ENCODE peak calls at places on chromosomes 3 and 15, in five cellular contexts. K is thoracic aorta, I is neuronal stem cell, G is tibial artery, A is testis. H is an unnamed sample.

GRCh38 chr3:37726445-37727000 is 135.2 kb upstream of the CTDSPL start:
- DNase-seq in G (peak; percentile 32), K (peak; percentile 28), I (no peak), A (no peak), H (no peak)

GRCh38 chr15:57245130-57245529 is 131.2 kb upstream of the CGNL1 start:
- DNase-seq in G (no peak), A (no peak), K (no peak), I (no peak), H (peak; percentile 43)

GRCh38 chr15:78390823-78391222 is 47.2 kb upstream of the IREB2 start:
- DNase-seq in I (no peak), G (peak; percentile 16), A (no peak), K (no peak), H (no peak)

GRCh38 chr3:194592798-194593752 is 40.1 kb downstream of the TMEM44 start:
- DNase-seq in I (no peak), K (no peak), A (no peak), G (peak; percentile 84), H (peak; percentile 99)

GRCh38 chr3:170228093-170228766 is 6.0 kb downstream of the PRKCI start:
- DNase-seq in A (no peak), I (no peak), K (no peak), G (no peak), H (peak; percentile 37)

GRCh38 chr3:33505027-33505426 is 64.8 kb upstream of the UBP1 start:
- DNase-seq in G (no peak), A (no peak), K (no peak), I (no peak), H (no peak)

GRCh38 chr15:83199288-83199687 is 8.3 kb downstream of the HDGFL3 start:
- DNase-seq in I (no peak), K (no peak), G (no peak), A (no peak), H (no peak)

GRCh38 chr15:89177116-89177515 is 44.3 kb downstream of the RLBP1 start:
- DNase-seq in A (no peak), I (no peak), G (no peak), K (no peak), H (no peak)

GRCh38 chr3:155963557-155963956 is 93.1 kb downstream of the GMPS start:
- DNase-seq in G (no peak), A (no peak), K (no peak), I (no peak), H (peak; percentile 39)

GRCh38 chr3:149239357-149239936 is 17.8 kb upstream of the CP start:
- DNase-seq in I (no peak), K (no peak), A (no peak), G (no peak), H (no peak)

GRCh38 chr3:196611761-196612483 is 27.6 kb upstream of the NRROS start:
- DNase-seq in G (peak; percentile 45), I (no peak), K (no peak), A (no peak), H (peak; percentile 24)

GRCh38 chr3:197339841-197340520 is 41.6 kb upstream of the DLG1 start:
- DNase-seq in I (no peak), A (peak; percentile 19), G (peak; percentile 48), K (no peak), H (peak; percentile 67)

GRCh38 chr3:135038191-135038590 is 243.1 kb downstream of the EPHB1 start:
- DNase-seq in I (no peak), A (no peak), K (no peak), G (no peak), H (no peak)

GRCh38 chr3:170760174-170760526 is 109.8 kb downstream of the RPL22L1 start:
- DNase-seq in G (no peak), I (no peak), A (no peak), K (no peak), H (peak; percentile 66)

GRCh38 chr3:178284180-178284579 is 252.1 kb upstream of the KCNMB2 start:
- DNase-seq in K (no peak), G (no peak), I (no peak), A (no peak), H (no peak)

GRCh38 chr3:137763594-137763938 is 549 bp upstream of the SOX14 start:
- DNase-seq in K (no peak), A (no peak), G (no peak), I (no peak), H (no peak)

GRCh38 chr3:137765310-137766033 is 1.4 kb downstream of the SOX14 start:
- DNase-seq in A (no peak), G (no peak), K (no peak), I (no peak), H (no peak)

GRCh38 chr3:137764001-137764433 is at the start of gene SOX14:
- DNase-seq in I (no peak), A (no peak), G (no peak), K (no peak), H (no peak)

GRCh38 chr3:137766069-137766960 is 2.2 kb downstream of the SOX14 start:
- DNase-seq in G (no peak), K (no peak), A (no peak), I (no peak), H (no peak)

DNA sequence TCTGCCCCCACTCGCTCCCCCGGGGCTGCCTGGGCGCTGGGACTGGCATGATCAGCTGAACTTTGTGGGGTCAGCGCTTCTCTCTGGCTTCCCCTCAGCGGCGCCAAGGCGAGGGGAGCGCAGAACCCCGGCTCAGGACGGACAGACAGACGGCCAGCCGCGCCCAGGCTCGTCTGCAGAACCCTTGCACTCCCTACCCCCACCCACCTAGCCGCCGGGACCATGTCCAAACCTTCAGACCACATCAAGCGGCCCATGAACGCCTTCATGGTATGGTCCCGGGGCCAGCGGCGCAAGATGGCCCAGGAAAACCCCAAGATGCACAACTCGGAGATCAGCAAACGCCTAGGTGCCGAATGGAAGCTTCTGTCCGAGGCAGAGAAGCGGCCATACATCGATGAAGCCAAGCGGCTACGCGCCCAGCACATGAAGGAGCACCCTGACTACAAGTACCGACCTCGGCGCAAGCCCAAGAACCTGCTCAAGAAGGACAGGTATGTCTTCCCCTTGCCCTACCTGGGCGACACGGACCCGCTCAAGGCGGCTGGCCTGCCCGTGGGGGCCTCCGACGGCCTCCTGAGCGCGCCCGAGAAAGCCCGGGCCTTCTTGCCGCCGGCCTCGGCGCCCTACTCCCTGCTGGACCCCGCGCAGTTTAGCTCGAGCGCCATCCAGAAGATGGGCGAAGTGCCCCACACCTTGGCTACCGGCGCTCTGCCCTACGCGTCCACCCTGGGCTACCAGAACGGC is 621 bp downstream of the SOX14 start:
- DNase-seq in A (no peak), G (no peak), K (no peak), I (no peak), H (no peak)
- H3K27me3 ChIP-seq in A (no peaks in the 10 kb centered on the region), G (peaks cover 98% of the 10 kb centered on the region), K (no peaks in the 10 kb centered on the region), I (peaks cover 92% of the 10 kb centered on the region), H (peaks cover 100% of the 10 kb centered on the region)

DNA sequence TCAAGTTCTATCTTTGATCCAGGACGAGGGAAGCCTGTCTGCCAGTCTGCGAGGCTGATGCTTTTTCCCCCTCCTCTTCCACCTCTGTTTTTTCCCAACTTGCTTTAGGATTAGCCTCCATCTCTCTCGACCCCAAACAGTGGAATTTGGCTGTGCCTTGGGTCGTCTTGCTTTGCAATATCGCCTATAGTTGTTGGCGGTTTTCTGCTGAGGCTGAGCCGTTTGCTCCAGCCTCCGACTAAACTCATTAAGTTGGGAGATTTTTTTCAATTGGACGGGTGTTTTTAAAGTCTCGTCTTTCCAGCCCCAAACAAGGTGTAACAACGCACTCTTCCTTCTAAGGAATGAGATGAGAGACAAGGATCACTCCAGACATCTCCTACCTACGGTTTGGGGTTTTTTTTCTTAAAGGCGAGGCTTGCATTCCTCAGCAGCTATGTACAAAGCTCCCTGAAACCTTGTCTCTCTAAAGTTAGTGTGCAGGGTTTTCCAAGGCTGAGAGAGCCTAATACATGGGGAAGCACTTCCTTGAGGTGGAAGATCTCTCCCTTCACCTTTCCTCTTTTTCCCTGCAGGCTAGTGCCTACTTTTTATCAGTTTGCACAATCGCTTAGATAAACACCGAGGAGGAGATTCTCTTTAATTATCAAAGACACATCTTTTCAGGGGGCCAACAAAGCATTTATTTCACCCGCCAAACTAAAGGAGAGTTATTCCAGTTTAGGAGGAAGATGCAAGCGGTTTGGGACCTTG is 4.7 kb upstream of the NR2F2 start:
- DNase-seq in I (no peak), A (no peak), K (no peak), G (no peak), H (no peak)
- H3K27me3 ChIP-seq in I (peaks cover 5% of the 10 kb centered on the region), A (no peaks in the 10 kb centered on the region), K (peaks cover 3% of the 10 kb centered on the region), G (no peaks in the 10 kb centered on the region), H (peaks cover 94% of the 10 kb centered on the region)

DNA sequence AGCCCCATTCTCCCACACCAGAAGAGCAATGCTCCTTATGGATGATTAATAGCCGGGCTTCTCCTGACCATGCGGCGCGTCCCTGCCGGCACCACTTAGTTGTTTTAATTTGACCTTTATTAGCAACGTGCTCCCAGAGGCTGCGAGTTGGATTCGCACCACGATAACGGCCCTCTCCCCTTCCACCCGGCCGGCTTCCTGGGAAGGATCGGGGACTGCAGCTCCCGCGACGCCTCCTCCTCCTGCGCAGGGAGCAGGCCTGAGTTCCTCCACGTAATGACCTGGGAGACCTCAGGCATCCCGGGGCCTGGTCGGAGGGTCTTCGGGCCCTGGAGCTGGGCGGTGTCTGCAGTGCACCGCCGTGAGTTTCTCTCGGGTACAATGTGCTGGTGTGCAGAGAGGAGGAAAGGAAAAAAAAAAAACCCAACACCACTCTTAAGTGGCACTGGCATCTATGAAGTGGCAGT is 243.3 kb upstream of the TOPAZ1 start:
- DNase-seq in A (no peak), I (no peak), G (no peak), K (no peak), H (no peak)
- H3K27me3 ChIP-seq in A (no peaks in the 10 kb centered on the region), I (peaks cover 61% of the 10 kb centered on the region), G (peaks cover 87% of the 10 kb centered on the region), K (peaks cover 24% of the 10 kb centered on the region), H (peaks cover 100% of the 10 kb centered on the region)

DNA sequence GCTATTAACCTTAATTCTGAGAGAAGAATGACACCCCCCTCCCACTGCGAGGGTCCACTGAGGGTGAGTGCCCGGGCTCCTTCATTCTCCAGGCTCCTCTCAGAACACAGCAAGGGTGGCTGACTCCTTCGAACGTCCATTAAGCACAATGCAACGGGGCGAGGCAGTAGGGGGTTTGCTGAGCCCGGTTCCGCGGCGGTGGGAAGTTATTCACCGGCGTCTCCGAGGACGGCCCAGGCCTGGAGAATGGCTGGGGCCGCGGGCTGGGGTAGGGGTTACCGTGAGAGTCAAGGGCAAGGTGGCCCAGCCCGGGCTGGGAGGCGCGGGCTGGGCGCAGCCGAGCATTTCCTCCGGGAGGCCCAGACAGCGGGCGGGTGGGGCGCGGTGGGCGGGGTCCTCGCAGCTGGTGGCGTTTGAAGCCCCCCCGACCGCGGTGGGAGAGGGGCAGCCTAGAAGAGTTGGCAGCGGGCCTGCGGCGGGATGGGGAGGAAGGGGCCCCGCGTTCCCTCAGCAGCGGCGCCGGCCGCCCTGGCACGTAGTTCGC is 1.1 kb upstream of the KLF13 start:
- DNase-seq in A (peak; percentile 84), G (peak; percentile 89), I (no peak), K (no peak), H (no peak)
- H3K27me3 ChIP-seq in A (no peaks in the 10 kb centered on the region), G (no peaks in the 10 kb centered on the region), I (peaks cover 23% of the 10 kb centered on the region), K (no peaks in the 10 kb centered on the region), H (no peaks in the 10 kb centered on the region)

DNA sequence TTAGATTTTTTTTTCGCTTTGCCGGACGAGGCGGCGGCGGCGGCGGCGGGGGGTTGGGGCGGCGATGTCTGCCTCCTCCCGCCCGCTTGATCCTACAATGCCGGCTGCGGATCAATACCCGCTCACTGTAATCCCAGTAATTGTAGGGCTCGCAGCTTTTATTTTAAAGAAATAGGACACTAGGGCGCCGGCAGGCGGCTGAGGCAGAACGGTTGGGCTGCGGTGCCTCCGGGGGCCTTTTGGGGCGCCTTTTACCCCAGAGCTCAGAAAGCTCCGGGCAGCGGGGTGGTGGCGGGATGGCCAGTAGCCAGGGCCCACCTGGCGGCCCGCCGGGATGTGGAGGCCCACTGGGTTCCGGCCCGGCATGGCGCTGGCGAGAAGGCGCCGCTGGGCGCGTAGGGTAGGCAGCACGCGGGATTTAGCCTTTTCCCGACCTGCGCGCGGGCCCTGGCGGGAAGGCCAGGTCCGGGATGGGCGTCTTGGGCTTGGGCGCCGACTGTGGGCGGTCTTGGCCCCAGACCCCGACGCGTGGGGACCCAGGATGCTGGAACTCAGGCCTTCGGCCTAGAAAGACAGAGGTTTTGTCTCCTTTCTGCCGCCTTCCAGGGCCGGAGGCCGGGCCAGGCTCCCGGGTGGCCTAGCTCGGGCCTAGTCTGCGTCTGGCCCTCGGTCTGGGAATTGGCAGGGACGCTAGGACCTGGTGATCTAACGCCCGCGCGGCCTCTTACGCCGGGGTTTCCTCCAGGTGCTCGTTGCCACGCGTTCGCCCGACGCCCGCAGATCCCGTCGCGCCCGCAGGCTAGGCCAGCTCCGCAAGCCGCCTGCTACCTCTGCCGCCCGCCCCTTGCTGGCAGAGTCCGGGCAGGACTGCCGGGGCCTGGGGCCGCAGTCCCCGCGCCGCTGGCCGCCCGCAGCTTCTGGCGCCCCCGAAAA is 15.5 kb upstream of the ONECUT1 start:
- DNase-seq in I (peak; percentile 46), G (no peak), A (peak; percentile 62), K (no peak), H (no peak)
- H3K27me3 ChIP-seq in I (peaks cover 68% of the 10 kb centered on the region), G (peaks cover 91% of the 10 kb centered on the region), A (no peaks in the 10 kb centered on the region), K (peaks cover 12% of the 10 kb centered on the region), H (peaks cover 91% of the 10 kb centered on the region)

H was measured in cardiac muscle cell.